ENCODE peak calls at places on chromosomes 6 and 20, in five cellular contexts. N is HCT116, U is HepG2, K is WTC11, V is GM12878. P is an unnamed sample.

GRCh38 chr6:169344651-169345050 is 91.0 kb upstream of the THBS2 start:
- DNase-seq in U (no peak), N (no peak), V (no peak), K (no peak), P (no peak)

GRCh38 chr20:35145141-35145564 is 2.0 kb downstream of the EDEM2 start:
- DNase-seq in U (peak), K (no peak), V (peak), N (peak), P (peak)

GRCh38 chr20:10781526-10781925 is 107.7 kb upstream of the JAG1 start:
- DNase-seq in K (no peak), N (no peak), V (peak), U (no peak), P (no peak)

GRCh38 chr20:58847483-58847882 is 3.2 kb downstream of the GNAS-AS1 start:
- DNase-seq in K (no peak), N (no peak), V (no peak), U (no peak), P (peak)

GRCh38 chr6:15359335-15359862 is 113.5 kb downstream of the JARID2 start:
- DNase-seq in V (peak), K (no peak), N (no peak), U (no peak), P (no peak)

GRCh38 chr6:26230336-26230735 is 134.7 kb upstream of the BTN3A2 start:
- DNase-seq in V (no peak), U (no peak), K (no peak), N (no peak), P (no peak)

GRCh38 chr6:157505912-157506491 is 125.0 kb downstream of the ZDHHC14 start:
- DNase-seq in U (no peak), N (no peak), V (no peak), K (no peak), P (no peak)

GRCh38 chr6:154960299-154960796 is 34.8 kb upstream of the TIAM2 start:
- DNase-seq in K (no peak), V (no peak), N (no peak), U (peak), P (no peak)

GRCh38 chr20:44537993-44538392 is 16.1 kb upstream of the SERINC3 start:
- DNase-seq in U (no peak), V (no peak), K (no peak), N (no peak), P (no peak)

GRCh38 chr20:38672504-38672903 is 51.8 kb upstream of the SLC32A1 start:
- DNase-seq in K (no peak), V (no peak), U (no peak), N (no peak), P (no peak)

GRCh38 chr20:38671701-38672292 is 52.5 kb upstream of the SLC32A1 start:
- DNase-seq in K (no peak), V (no peak), U (no peak), N (no peak), P (no peak)

GRCh38 chr20:38670786-38671185 is 53.5 kb upstream of the SLC32A1 start:
- DNase-seq in U (no peak), K (no peak), N (no peak), V (no peak), P (no peak)

GRCh38 chr20:38669688-38670087 is 54.6 kb upstream of the SLC32A1 start:
- DNase-seq in N (no peak), K (no peak), U (no peak), V (no peak), P (no peak)

GRCh38 chr20:38671186-38671585 is 53.1 kb upstream of the SLC32A1 start:
- DNase-seq in V (no peak), K (peak), U (no peak), N (no peak), P (no peak)
- TF ChIP-seq MAX in V (no peak), K (no peak), U (no peak), N (no peak), P (no peak)

DNA sequence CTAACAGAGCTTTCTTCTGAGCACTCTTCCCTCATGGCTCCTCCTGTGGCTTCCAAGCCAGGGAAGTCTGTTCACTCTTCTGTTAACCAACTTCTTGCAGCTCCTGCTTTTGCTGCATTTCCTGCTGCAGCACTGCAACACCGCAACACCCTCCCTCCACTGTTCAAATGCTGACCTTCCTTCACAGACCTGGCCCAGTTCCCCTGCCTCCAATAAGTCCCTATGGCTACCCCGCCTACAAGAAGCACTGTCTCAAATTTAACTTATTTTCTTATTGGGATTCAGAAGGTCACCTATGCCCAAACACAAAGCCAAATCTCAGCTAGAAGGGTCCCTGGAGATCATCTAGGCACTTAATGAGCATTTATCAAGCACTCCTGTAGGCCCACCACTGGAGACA is 44.6 kb downstream of the ELMO2 start:
- DNase-seq in K (no peak), U (no peak), N (no peak), V (no peak), P (no peak)
- TF ChIP-seq MAX in K (no peak), U (no peak), N (no peak), V (no peak), P (no peak)

GRCh38 chr6:101826259-101826658 is 432.8 kb downstream of the GRIK2 start:
- DNase-seq in V (no peak), K (no peak), U (no peak), N (no peak), P (no peak)
- TF ChIP-seq MAX in V (no peak), K (no peak), U (no peak), N (no peak), P (no peak)

GRCh38 chr20:53224851-53225250 is 252.7 kb downstream of the TSHZ2 start:
- DNase-seq in K (no peak), V (no peak), U (no peak), N (no peak), P (no peak)
- TF ChIP-seq MAX in K (no peak), V (no peak), U (no peak), N (no peak), P (no peak)

P was measured in NB4.